ENCODE peak calls at places on chromosomes 11 and 22, in nine cellular contexts. N is lung, K is tibial artery, D is GM12878, W is A549, F is GM23338, M is gastrocnemius medialis, T is thoracic aorta, B is mucosa of descending colon. J is an unnamed sample. For H3K4me1, the result is how much of the 10 kb centered on the place peaks cover.

GRCh38 chr22:24380220-24381218 is 46.9 kb upstream of the ADORA2A start:
- DNase-seq in N (no peak), K (no peak), D (no peak), W (no peak), F (no peak), M (no peak), T (no peak), B (no peak), J (no peak)

GRCh38 chr22:44733426-44734106 is 18.8 kb upstream of the ARHGAP8 start:
- DNase-seq in N (no peak), K (no peak), D (no peak), W (no peak), F (no peak), M (no peak), T (no peak), B (no peak), J (no peak)

GRCh38 chr11:63916837-63917684 is at the start of gene RCOR2:
- DNase-seq in N (peak), K (peak), D (no peak), W (peak), F (peak), M (peak), T (no peak), B (peak), J (peak)

GRCh38 chr22:17443413-17444203 is 74.3 kb downstream of the CECR2 start:
- DNase-seq in N (no peak), K (no peak), D (no peak), W (no peak), F (no peak), M (peak), T (no peak), B (no peak), J (no peak)

GRCh38 chr11:69380921-69381581 is 87.1 kb downstream of the MYEOV start:
- DNase-seq in N (no peak), K (no peak), D (no peak), W (no peak), F (no peak), M (no peak), T (no peak), B (no peak), J (no peak)

GRCh38 chr11:120612363-120613263 is 101.1 kb downstream of the GRIK4 start:
- DNase-seq in N (no peak), K (no peak), D (peak), W (peak), F (no peak), M (no peak), T (no peak), B (peak), J (no peak)

GRCh38 chr11:60165538-60165937 is 17.3 kb downstream of the MS4A6A start:
- DNase-seq in N (no peak), K (no peak), D (no peak), W (no peak), F (no peak), M (no peak), T (no peak), B (no peak), J (no peak)

GRCh38 chr22:43183496-43184263 is 3.3 kb downstream of the TTLL12 start:
- DNase-seq in N (no peak), K (no peak), D (no peak), W (no peak), F (no peak), M (no peak), T (no peak), B (no peak), J (no peak)

GRCh38 chr22:43996170-43996980 is 27.7 kb upstream of the PARVB start:
- DNase-seq in N (peak), K (peak), D (peak), W (no peak), F (no peak), M (no peak), T (no peak), B (peak), J (no peak)

GRCh38 chr11:47565340-47566165 is at the start of gene PTPMT1:
- DNase-seq in N (peak), K (peak), D (no peak), W (peak), F (peak), M (peak), T (no peak), B (peak), J (peak)

GRCh38 chr11:74134661-74135515 is 35.9 kb downstream of the C2CD3 start:
- DNase-seq in N (no peak), K (no peak), D (no peak), W (no peak), F (no peak), M (no peak), T (no peak), B (no peak), J (no peak)

GRCh38 chr11:66277475-66278391 is at the start of gene CNIH2:
- DNase-seq in N (no peak), K (no peak), D (no peak), W (peak), F (peak), M (no peak), T (no peak), B (peak), J (peak)

GRCh38 chr11:126307706-126308105 is 3.8 kb downstream of the DCPS start:
- DNase-seq in N (no peak), K (no peak), D (no peak), W (no peak), F (peak), M (no peak), T (no peak), B (no peak), J (no peak)

GRCh38 chr11:133529807-133530500 is 2.3 kb downstream of the OPCML start:
- DNase-seq in N (no peak), K (no peak), D (no peak), W (no peak), F (peak), M (no peak), T (no peak), B (no peak), J (no peak)

GRCh38 chr22:33519140-33519973 is 400.9 kb downstream of the LARGE1 start:
- DNase-seq in N (peak), K (no peak), D (peak), W (peak), F (peak), M (no peak), T (no peak), B (peak), J (no peak)

GRCh38 chr11:8223513-8223899 is 40.2 kb downstream of the LMO1 start:
- DNase-seq in N (no peak), K (no peak), D (no peak), W (no peak), F (no peak), M (no peak), T (no peak), B (no peak), J (no peak)

GRCh38 chr22:42317691-42318547 is 47.5 kb upstream of the TCF20 start:
- DNase-seq in N (peak), K (no peak), D (no peak), W (no peak), F (peak), M (no peak), T (no peak), B (peak), J (no peak)

GRCh38 chr11:122772945-122773344 is 65.4 kb upstream of the CRTAM start:
- DNase-seq in N (no peak), K (no peak), D (no peak), W (peak), F (no peak), M (no peak), T (no peak), B (no peak), J (no peak)

GRCh38 chr11:113952588-113952987 is 22.3 kb upstream of the HTR3A start:
- DNase-seq in N (no peak), K (no peak), D (no peak), W (no peak), F (no peak), M (no peak), T (no peak), B (peak), J (no peak)

GRCh38 chr11:72687326-72687725 is 13.1 kb upstream of the PDE2A start:
- DNase-seq in N (no peak), K (no peak), D (no peak), W (no peak), F (no peak), M (no peak), T (no peak), B (no peak), J (no peak)

GRCh38 chr11:64056213-64056785 is 20.6 kb downstream of the FLRT1 start:
- DNase-seq in N (no peak), K (no peak), D (no peak), W (no peak), F (no peak), M (no peak), T (no peak), B (no peak), J (no peak)

GRCh38 chr11:119742263-119742861 is 13.4 kb upstream of the NECTIN1 start:
- DNase-seq in N (no peak), K (no peak), D (no peak), W (no peak), F (peak), M (no peak), T (no peak), B (peak), J (no peak)

GRCh38 chr22:30000566-30000965 is 79.7 kb upstream of the HORMAD2 start:
- DNase-seq in N (no peak), K (no peak), D (no peak), W (no peak), F (no peak), M (no peak), T (no peak), B (no peak), J (no peak)

GRCh38 chr22:21775061-21775460 is 39.5 kb upstream of the YPEL1 start:
- DNase-seq in N (no peak), K (no peak), D (no peak), W (no peak), F (no peak), M (no peak), T (no peak), B (no peak), J (no peak)

GRCh38 chr11:113308601-113309000 is 5.8 kb upstream of the TTC12 start:
- DNase-seq in N (no peak), K (no peak), D (no peak), W (no peak), F (no peak), M (no peak), T (no peak), B (no peak), J (no peak)

DNA sequence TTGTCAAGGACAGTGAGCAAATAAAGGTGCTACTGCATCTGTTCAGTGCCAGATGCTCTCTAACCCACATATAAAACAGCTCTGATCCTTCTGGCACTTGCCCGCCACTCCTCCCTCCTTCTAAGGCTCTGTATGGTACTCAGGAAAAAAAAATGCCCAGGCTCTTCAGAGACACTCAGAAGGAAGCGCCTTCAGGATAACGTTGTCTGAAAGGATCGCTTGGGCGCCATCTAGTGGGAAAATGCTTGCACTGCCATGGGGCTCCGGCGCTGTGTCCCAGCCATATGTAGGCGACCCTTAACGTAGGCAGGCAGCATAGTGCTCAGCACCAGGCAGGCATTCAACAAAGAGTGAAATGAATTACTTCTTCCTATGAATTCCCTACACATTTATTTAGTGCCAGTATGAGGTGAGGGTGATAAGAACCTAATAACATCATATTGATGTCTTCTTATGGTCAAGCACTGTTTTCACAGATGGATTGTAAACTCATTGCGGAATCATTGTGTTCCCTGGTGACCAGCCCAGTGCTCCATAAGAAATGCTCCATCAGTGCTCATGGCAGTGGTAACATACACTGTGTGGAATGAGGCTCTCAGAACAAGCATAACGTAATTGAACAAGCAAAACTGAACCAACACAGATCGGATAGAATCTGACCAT is 39.6 kb downstream of the PAMR1 start:
- DNase-seq in N (peak), K (peak), D (peak), W (peak), F (peak), M (peak), T (peak), B (peak), J (peak)
- TF ChIP-seq CTCF in N (peak), K (peak), D (peak), W (peak), F (peak), M (peak), T (peak), B (peak), J (peak)

GRCh38 chr11:68036141-68036716 is 2.6 kb upstream of the TCIRG1 start:
- DNase-seq in N (peak), K (no peak), D (no peak), W (no peak), F (no peak), M (no peak), T (no peak), B (no peak), J (peak)

GRCh38 chr11:68032997-68033707 is 2.7 kb downstream of the NDUFS8 start:
- DNase-seq in N (no peak), K (no peak), D (no peak), W (no peak), F (no peak), M (no peak), T (no peak), B (no peak), J (peak)

GRCh38 chr11:68035266-68035876 is 3.5 kb upstream of the TCIRG1 start:
- DNase-seq in N (no peak), K (no peak), D (no peak), W (no peak), F (no peak), M (no peak), T (no peak), B (no peak), J (no peak)

GRCh38 chr11:68032003-68032402 is 1.5 kb downstream of the NDUFS8 start:
- DNase-seq in N (no peak), K (no peak), D (no peak), W (no peak), F (no peak), M (no peak), T (no peak), B (no peak), J (no peak)

GRCh38 chr11:68033708-68034045 is 3.2 kb downstream of the NDUFS8 start:
- DNase-seq in N (no peak), K (no peak), D (no peak), W (no peak), F (no peak), M (peak), T (no peak), B (no peak), J (peak)
- H3K4me1 ChIP-seq in N (under half), K (under half), D (under half), W (half or more), F (under half), M (half or more), T (under half), B (under half), J (under half)

GRCh38 chr22:25420925-25421904 is 143.3 kb upstream of the GRK3 start:
- DNase-seq in N (no peak), K (no peak), D (no peak), W (no peak), F (peak), M (no peak), T (no peak), B (peak), J (no peak)

GRCh38 chr22:25417792-25418191 is 146.7 kb upstream of the GRK3 start:
- DNase-seq in N (no peak), K (no peak), D (no peak), W (no peak), F (no peak), M (no peak), T (no peak), B (no peak), J (no peak)

GRCh38 chr22:25413620-25414019 is 150.9 kb upstream of the GRK3 start:
- DNase-seq in N (no peak), K (no peak), D (no peak), W (no peak), F (no peak), M (no peak), T (no peak), B (no peak), J (no peak)

GRCh38 chr22:25420471-25420924 is 144.0 kb upstream of the GRK3 start:
- DNase-seq in N (no peak), K (no peak), D (no peak), W (no peak), F (no peak), M (no peak), T (no peak), B (no peak), J (no peak)

GRCh38 chr22:25419247-25420113 is 145.0 kb upstream of the GRK3 start:
- DNase-seq in N (peak), K (peak), D (peak), W (no peak), F (no peak), M (peak), T (no peak), B (peak), J (no peak)
- H3K4me3 ChIP-seq in N (no peak), K (no peak), D (peak), W (no peak), F (peak), M (no peak), T (peak), B (no peak), J (no peak)

GRCh38 chr11:67543585-67543984 is 20.3 kb upstream of the CABP2 start:
- DNase-seq in N (no peak), K (no peak), D (no peak), W (no peak), F (no peak), M (no peak), T (no peak), B (no peak), J (no peak)

GRCh38 chr11:67546852-67547251 is 23.6 kb upstream of the CABP2 start:
- DNase-seq in N (no peak), K (no peak), D (no peak), W (no peak), F (no peak), M (no peak), T (no peak), B (no peak), J (no peak)

GRCh38 chr11:67542971-67543370 is 19.7 kb upstream of the CABP2 start:
- DNase-seq in N (no peak), K (no peak), D (no peak), W (no peak), F (peak), M (no peak), T (no peak), B (no peak), J (no peak)

GRCh38 chr11:67544591-67545242 is 21.5 kb upstream of the CABP2 start:
- DNase-seq in N (no peak), K (no peak), D (no peak), W (no peak), F (no peak), M (no peak), T (no peak), B (peak), J (no peak)

GRCh38 chr11:67545280-67545679 is 22.0 kb upstream of the CABP2 start:
- DNase-seq in N (no peak), K (no peak), D (no peak), W (no peak), F (peak), M (no peak), T (no peak), B (peak), J (no peak)
- TF ChIP-seq CTCF in N (no peak), K (no peak), D (no peak), W (no peak), F (peak), M (no peak), T (no peak), B (peak), J (no peak)

DNA sequence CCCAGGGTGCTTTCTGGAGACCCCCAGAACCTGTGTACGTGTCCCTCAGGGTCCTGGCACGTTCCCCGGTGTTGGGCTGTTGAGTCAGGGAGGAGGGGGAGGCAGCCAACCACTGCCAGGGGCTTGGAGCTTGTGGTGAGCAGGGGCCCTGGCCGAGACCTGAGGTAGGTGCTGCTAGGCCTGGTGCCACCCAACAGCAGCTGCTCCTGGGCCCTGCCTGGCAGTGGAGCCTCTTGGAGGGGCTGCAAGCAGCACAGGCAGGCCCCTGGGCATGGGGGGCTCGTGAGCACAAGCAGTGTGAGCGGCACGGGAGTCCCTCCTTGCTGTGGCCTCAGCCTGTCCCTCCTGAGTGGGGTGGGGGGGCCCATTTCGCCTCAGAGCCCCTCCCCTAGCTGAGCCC is 7.2 kb upstream of the SELENOO start:
- DNase-seq in N (no peak), K (no peak), D (no peak), W (no peak), F (no peak), M (no peak), T (no peak), B (no peak), J (peak)
- H3K4me1 ChIP-seq in N (under half), K (under half), D (half or more), W (under half), F (under half), M (under half), T (under half), B (under half), J (under half)